ENCODE peak calls at places on chromosomes 4 and X, in four cellular contexts. R is uterus, K is A673, L is endothelial cell of umbilical vein. O is an unnamed sample. For H3K4me1, the result is how much of the 10 kb centered on the place peaks cover.

GRCh38 chr4:109649872-109650271 is 53.4 kb downstream of the CASP6 start:
- DNase-seq in K (no peak), R (no peak), L (no peak), O (no peak)

GRCh38 chrX:120793098-120793497 is 82.6 kb downstream of the CT47B1 start:
- DNase-seq in K (no peak), L (no peak), R (no peak), O (no peak)

GRCh38 chr4:109877400-109877799 is 29.5 kb downstream of the LRIT3 start:
- DNase-seq in R (no peak), K (no peak), L (no peak), O (no peak)

GRCh38 chr4:53702334-53703266 is 111.3 kb upstream of the LNX1 start:
- DNase-seq in L (peak), K (peak), R (peak), O (peak)

GRCh38 chr4:165079476-165079875 is 25.8 kb downstream of the TRIM75 start:
- DNase-seq in R (no peak), L (peak), K (no peak), O (no peak)

GRCh38 chrX:25083661-25084060 is 67.9 kb upstream of the ARX start:
- DNase-seq in R (no peak), L (no peak), K (no peak), O (no peak)

GRCh38 chr4:100555791-100556190 is 38.0 kb upstream of the EMCN start:
- DNase-seq in K (no peak), L (peak), R (no peak), O (no peak)

GRCh38 chr4:113447695-113448265 is 313.8 kb downstream of the CAMK2D start:
- DNase-seq in L (no peak), R (peak), K (no peak), O (no peak)

GRCh38 chrX:118499295-118499694 is 3.7 kb downstream of the DOCK11 start:
- DNase-seq in R (no peak), K (no peak), L (no peak), O (no peak)

GRCh38 chr4:10151182-10151581 is 34.6 kb upstream of the WDR1 start:
- DNase-seq in R (no peak), K (no peak), L (no peak), O (no peak)

GRCh38 chrX:108001218-108001814 is 19.1 kb upstream of the TEX13B start:
- DNase-seq in R (no peak), L (peak), K (peak), O (no peak)

GRCh38 chr4:139901516-139902327 is 236.1 kb downstream of the MGST2 start:
- DNase-seq in L (peak), K (peak), R (no peak), O (no peak)

GRCh38 chr4:38501698-38502097 is 162.3 kb upstream of the KLF3 start:
- DNase-seq in R (no peak), K (no peak), L (no peak), O (no peak)

GRCh38 chr4:38504396-38504715 is 159.6 kb upstream of the KLF3 start:
- DNase-seq in L (no peak), R (no peak), K (no peak), O (no peak)

GRCh38 chr4:38503689-38504395 is 160.2 kb upstream of the KLF3 start:
- DNase-seq in L (no peak), R (no peak), K (no peak), O (no peak)

GRCh38 chr4:38499101-38499500 is 164.9 kb upstream of the KLF3 start:
- DNase-seq in K (no peak), R (no peak), L (no peak), O (no peak)

DNA sequence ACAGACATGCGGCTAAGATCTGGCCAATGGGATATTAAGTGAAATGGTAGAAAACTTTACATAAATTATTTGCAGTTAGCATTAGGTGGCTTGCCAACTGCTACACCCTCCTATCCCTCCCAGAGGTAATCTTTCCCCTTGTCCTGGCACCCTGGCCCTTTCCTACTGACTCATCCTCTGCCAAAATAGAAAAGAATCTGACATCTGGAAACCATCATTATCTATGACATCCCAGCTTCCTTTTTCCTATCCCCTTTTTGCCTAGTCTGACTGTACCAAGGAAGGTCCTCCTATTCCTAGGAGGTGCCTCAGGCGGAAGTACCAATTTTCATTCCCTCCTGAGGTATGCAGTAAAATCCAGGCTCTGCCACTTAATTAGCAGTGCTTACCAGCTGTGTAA is 163.6 kb upstream of the KLF3 start:
- DNase-seq in K (peak), L (no peak), R (peak), O (no peak)
- H3K4me1 ChIP-seq in K (under half), L (under half), R (under half), O (under half)

GRCh38 chr4:186657766-186658165 is 65.9 kb downstream of the FAT1 start:
- DNase-seq in L (no peak), R (no peak), K (peak), O (no peak)

GRCh38 chr4:186651624-186652023 is 72.0 kb downstream of the FAT1 start:
- DNase-seq in K (peak), R (no peak), L (peak), O (no peak)

GRCh38 chr4:186651181-186651603 is 72.5 kb downstream of the FAT1 start:
- DNase-seq in R (no peak), K (peak), L (no peak), O (no peak)

GRCh38 chr4:186650401-186651180 is 73.1 kb downstream of the FAT1 start:
- DNase-seq in K (no peak), R (no peak), L (no peak), O (no peak)

DNA sequence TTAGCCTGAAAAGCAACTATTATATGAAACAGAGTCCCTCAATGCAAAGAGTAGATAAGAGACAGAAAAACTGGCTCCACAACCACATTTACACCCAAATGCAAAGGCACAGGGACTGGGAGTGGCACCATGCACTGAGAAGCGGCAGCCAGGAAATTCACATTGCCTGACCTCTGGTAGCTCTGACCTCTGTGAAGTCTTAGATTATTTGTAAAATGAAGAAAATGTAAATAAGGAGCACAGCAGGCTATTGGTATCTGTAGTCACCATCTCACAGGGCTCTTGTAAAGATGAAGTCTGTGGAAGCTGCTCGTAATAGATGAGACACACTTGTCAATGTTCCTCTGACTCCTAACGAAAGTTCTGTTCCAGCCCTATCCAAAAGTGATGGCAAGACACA is 69.7 kb downstream of the FAT1 start:
- DNase-seq in R (no peak), L (no peak), K (no peak), O (no peak)
- H3K4me1 ChIP-seq in R (under half), L (under half), K (under half), O (under half)

GRCh38 chr4:87045659-87046058 is 110.8 kb downstream of the AFF1 start:
- DNase-seq in K (no peak), R (peak), L (no peak), O (no peak)
- H3K4me1 ChIP-seq in K (under half), R (under half), L (under half), O (under half)

DNA sequence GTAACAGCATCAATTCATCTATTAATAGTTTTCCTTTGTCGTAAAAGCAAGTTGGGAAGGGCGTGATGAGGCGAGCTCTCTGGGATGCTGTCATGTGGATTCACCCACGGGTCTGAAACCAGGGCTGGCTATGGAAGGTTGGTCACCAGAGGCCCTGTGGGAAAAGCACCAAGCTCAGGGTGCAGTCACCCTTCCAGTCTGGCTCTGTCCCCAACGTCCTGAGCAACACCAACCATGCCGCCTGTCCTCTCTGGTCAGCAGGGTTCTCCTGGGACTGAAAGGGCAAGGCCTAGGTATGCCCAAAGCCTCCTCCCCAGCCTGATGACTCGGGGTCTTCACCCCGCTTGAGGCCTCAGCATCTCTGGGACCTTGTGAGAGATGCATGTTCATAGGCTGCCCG is 97.2 kb upstream of the MSX1 start:
- DNase-seq in K (no peak), R (no peak), L (no peak), O (no peak)
- H3K4me1 ChIP-seq in K (under half), R (under half), L (under half), O (under half)

GRCh38 chr4:76611164-76611563 is 176.1 kb downstream of the SHROOM3 start:
- DNase-seq in K (no peak), R (no peak), L (no peak), O (no peak)
- H3K4me1 ChIP-seq in K (under half), R (under half), L (under half), O (under half)

DNA sequence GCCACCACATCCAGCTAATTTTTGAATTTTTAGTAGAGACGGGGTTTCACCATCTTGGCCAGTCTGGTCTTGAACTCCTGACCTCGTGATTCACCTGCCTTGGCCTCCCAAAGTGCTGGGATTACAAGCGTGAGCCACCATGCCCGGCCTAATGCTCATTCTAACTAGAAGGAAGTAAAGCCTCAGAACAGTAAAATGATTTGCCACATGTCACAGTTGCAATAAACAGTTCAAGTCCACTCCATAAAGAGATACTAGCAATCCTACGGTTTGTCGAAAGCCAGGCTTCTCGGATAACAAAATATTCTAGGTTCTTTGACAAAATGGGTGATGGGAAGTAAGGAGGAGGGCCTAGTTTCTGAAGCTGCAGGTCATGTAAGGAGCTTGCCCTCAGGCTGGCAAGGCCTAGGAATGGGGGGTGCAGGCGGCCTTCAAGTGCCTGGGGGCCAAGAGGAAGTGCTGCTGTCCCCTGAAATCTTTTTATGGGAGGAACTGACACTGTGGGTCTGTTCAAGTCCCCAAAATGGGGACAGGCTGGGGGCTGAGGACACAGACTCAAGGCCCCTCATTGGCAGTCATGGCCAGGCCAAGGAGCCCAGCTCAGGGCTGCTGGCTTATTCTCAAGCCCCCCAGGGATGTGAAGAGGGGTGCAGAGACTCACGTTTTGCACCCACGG is 31.8 kb upstream of the ACSL1 start:
- DNase-seq in L (no peak), K (no peak), R (no peak), O (no peak)
- H3K4me1 ChIP-seq in L (under half), K (under half), R (under half), O (under half)

GRCh38 chr4:183483997-183484396 is 20.9 kb upstream of the ING2 start:
- DNase-seq in K (no peak), R (no peak), L (no peak), O (no peak)
- H3K4me1 ChIP-seq in K (under half), R (under half), L (under half), O (under half)

DNA sequence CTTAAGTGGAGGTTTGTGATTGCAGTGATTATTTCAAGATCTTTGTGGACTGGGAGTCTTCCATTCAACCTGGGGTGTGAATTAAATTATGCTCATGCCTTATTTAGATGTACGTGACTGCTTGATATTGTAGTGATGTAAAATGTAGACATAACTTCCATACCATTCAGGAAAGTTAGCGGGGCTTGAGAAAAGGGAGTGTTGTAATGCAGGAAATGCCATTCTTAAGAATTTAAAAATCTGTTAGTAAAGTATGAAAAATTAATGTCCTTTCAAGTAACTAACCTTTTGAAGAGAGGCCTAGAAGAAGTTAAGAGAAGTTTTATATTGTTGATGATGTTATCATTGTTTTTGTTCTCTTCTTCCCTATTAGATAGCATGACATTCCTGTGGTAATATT is 318.2 kb downstream of the CCSER1 start:
- DNase-seq in K (peak), R (no peak), L (peak), O (no peak)
- H3K4me1 ChIP-seq in K (under half), R (under half), L (under half), O (under half)

GRCh38 chrX:139828037-139828436 is 104.8 kb downstream of the ATP11C start:
- DNase-seq in K (no peak), L (peak), R (no peak), O (no peak)
- H3K4me1 ChIP-seq in K (half or more), L (under half), R (under half), O (under half)